ENCODE peak calls at places on chromosomes 1 and 21, in seven cellular contexts. U is stimulated activated CD4-positive, alpha-beta T cell treated with anti-CD3 and anti-CD28 coated beads, TNF-alpha, amount 100 ng/mL, for 48 hours; G is T-cell; T is activated CD8-positive, alpha-beta memory T cell treated with anti-CD3 and anti-CD28 coated beads for 1 hour; N is activated CD4-positive, alpha-beta T cell treated with anti-CD3 and anti-CD28 coated beads, Interleukin-2, amount 50 U/mL, for 1 hour; A is caudate nucleus; P is cardiac fibroblast. X is an unnamed sample.

GRCh38 chr1:242404296-242404695 is 120.2 kb downstream of the PLD5 start:
- DNase-seq in T (no peak), G (no peak), U (no peak), N (no peak), P (no peak), A (no peak), X (no peak)

GRCh38 chr1:41438711-41439110 is 45.8 kb downstream of the EDN2 start:
- DNase-seq in T (no peak), G (no peak), A (no peak), P (no peak), U (no peak), N (no peak), X (no peak)

GRCh38 chr21:44994581-44995171 is 54.8 kb downstream of the SLX9 start:
- DNase-seq in T (no peak), U (no peak), P (no peak), N (no peak), A (no peak), G (no peak), X (no peak)

GRCh38 chr21:33684923-33685560 is 42.7 kb downstream of the ITSN1 start:
- DNase-seq in N (no peak), U (no peak), P (peak; percentile 40), T (no peak), A (no peak), G (no peak), X (no peak)

GRCh38 chr1:183537405-183537804 is 52.9 kb downstream of the NCF2 start:
- DNase-seq in N (no peak), U (no peak), T (no peak), A (no peak), P (peak; percentile 43), G (no peak), X (no peak)

GRCh38 chr1:223482766-223483165 is 89.6 kb downstream of the CCDC185 start:
- DNase-seq in U (no peak), N (no peak), G (no peak), A (no peak), T (no peak), P (no peak), X (no peak)

GRCh38 chr1:30901798-30902652 is 6.5 kb downstream of the SDC3 start:
- DNase-seq in A (no peak), T (no peak), U (no peak), G (no peak), N (no peak), P (peak; percentile 25), X (no peak)

GRCh38 chr1:43958351-43959255 is 11.2 kb upstream of the DPH2 start:
- DNase-seq in N (no peak), P (no peak), G (no peak), T (no peak), U (no peak), A (no peak), X (no peak)

GRCh38 chr1:156149374-156150106 is 3.8 kb upstream of the SEMA4A start:
- DNase-seq in N (no peak), P (no peak), G (no peak), A (no peak), T (no peak), U (no peak), X (no peak)

GRCh38 chr1:234683856-234684632 is 74.1 kb upstream of the IRF2BP2 start:
- DNase-seq in A (no peak), P (peak; percentile 92), N (no peak), G (no peak), T (no peak), U (no peak), X (no peak)

GRCh38 chr1:232886304-232886703 is 64.1 kb upstream of the NTPCR start:
- DNase-seq in T (no peak), G (no peak), U (no peak), P (no peak), N (no peak), A (no peak), X (no peak)

GRCh38 chr1:60848583-60849188 is 233.7 kb upstream of the NFIA start:
- DNase-seq in A (no peak), U (no peak), G (no peak), T (no peak), N (no peak), P (peak; percentile 73), X (no peak)

GRCh38 chr1:181858135-181858534 is 203.4 kb downstream of the ZNF648 start:
- DNase-seq in G (no peak), A (no peak), N (no peak), T (no peak), U (no peak), P (no peak), X (no peak)

GRCh38 chr1:231093158-231093922 is 53.3 kb upstream of the FAM89A start:
- DNase-seq in A (no peak), T (no peak), N (no peak), P (no peak), G (no peak), U (no peak), X (no peak)

GRCh38 chr1:210291786-210292275 is 36.9 kb upstream of the HHAT start:
- DNase-seq in G (no peak), N (no peak), A (no peak), T (no peak), P (no peak), U (no peak), X (no peak)

GRCh38 chr1:54857066-54857660 is 29.8 kb downstream of the DHCR24 start:
- DNase-seq in A (no peak), U (no peak), N (no peak), G (no peak), T (no peak), P (no peak), X (no peak)

GRCh38 chr1:68479501-68479900 is 17.4 kb downstream of the DEPDC1 start:
- DNase-seq in T (no peak), N (no peak), U (no peak), P (no peak), G (no peak), A (no peak), X (no peak)

GRCh38 chr1:8317647-8318360 is at the start of gene SLC45A1:
- DNase-seq in T (peak; percentile 74), N (peak; percentile 77), A (peak; percentile 82), G (peak; percentile 81), P (peak; percentile 59), U (peak; percentile 55), X (no peak)

GRCh38 chr1:224644553-224645154 is 28.5 kb downstream of the CNIH3 start:
- DNase-seq in A (no peak), N (peak; percentile 49), U (peak; percentile 27), G (peak; percentile 59), P (peak; percentile 67), T (peak; percentile 33), X (no peak)

GRCh38 chr1:205286335-205286950 is 35.1 kb downstream of the NUAK2 start:
- DNase-seq in U (peak; percentile 52), P (peak; percentile 41), T (peak; percentile 44), G (peak; percentile 60), A (no peak), N (peak; percentile 53), X (no peak)

GRCh38 chr1:4634793-4635406 is 19.5 kb upstream of the AJAP1 start:
- DNase-seq in G (no peak), A (no peak), N (no peak), U (no peak), T (no peak), P (no peak), X (no peak)

GRCh38 chr1:234662148-234662547 is 52.2 kb upstream of the IRF2BP2 start:
- DNase-seq in P (no peak), U (no peak), G (no peak), A (no peak), T (no peak), N (no peak), X (no peak)

GRCh38 chr1:9706178-9706577 is 54.6 kb downstream of the PIK3CD start:
- DNase-seq in N (no peak), T (no peak), U (no peak), P (no peak), A (no peak), G (no peak), X (no peak)